ENCODE peak calls at places on chromosomes 6 and 20, in five cellular contexts. E is kidney epithelial cell, H is H1, T is stomach, Y is transverse colon. P is an unnamed sample.

GRCh38 chr20:51916244-51916643 is 113.9 kb upstream of the SALL4 start:
- DNase-seq in E (no peak), T (no peak), Y (no peak), H (no peak), P (no peak)

GRCh38 chr6:75481936-75482593 is 11.5 kb downstream of the FILIP1 start:
- DNase-seq in Y (no peak), H (no peak), E (no peak), T (no peak), P (peak)

GRCh38 chr6:85459224-85459901 is 9.5 kb downstream of the NT5E start:
- DNase-seq in E (no peak), Y (no peak), H (no peak), T (no peak), P (peak)

GRCh38 chr20:48126227-48126740 is 341.0 kb upstream of the SULF2 start:
- DNase-seq in E (no peak), H (no peak), Y (no peak), T (no peak), P (no peak)

GRCh38 chr6:4610256-4610655 is 165.9 kb upstream of the CDYL start:
- DNase-seq in E (peak), Y (peak), T (no peak), H (no peak), P (peak)

GRCh38 chr20:61948586-61949362 is 116.9 kb downstream of the TAF4 start:
- DNase-seq in E (no peak), Y (no peak), T (no peak), H (no peak), P (no peak)

GRCh38 chr20:21505810-21506530 is 7.9 kb downstream of the NKX2-2 start:
- DNase-seq in H (peak), Y (peak), E (no peak), T (peak), P (peak)

GRCh38 chr6:77124604-77125003 is 338.7 kb downstream of the HTR1B start:
- DNase-seq in E (no peak), T (no peak), H (no peak), Y (no peak), P (peak)

GRCh38 chr6:36999467-37000125 is 5.9 kb upstream of the FGD2 start:
- DNase-seq in E (no peak), Y (no peak), T (no peak), H (no peak), P (no peak)

GRCh38 chr6:104955927-104956662 is 812 bp upstream of the LIN28B start:
- DNase-seq in E (no peak), H (peak), Y (no peak), T (no peak), P (no peak)

GRCh38 chr20:45629496-45630100 is at the start of gene WFDC10A:
- DNase-seq in E (peak), Y (peak), T (peak), H (peak), P (peak)

GRCh38 chr6:35362200-35362599 is 19.8 kb downstream of the PPARD start:
- DNase-seq in Y (no peak), E (no peak), T (no peak), H (no peak), P (no peak)

GRCh38 chr6:76381612-76382011 is 309.1 kb upstream of the IMPG1 start:
- DNase-seq in H (no peak), Y (no peak), E (no peak), T (no peak), P (no peak)

GRCh38 chr20:1618479-1618878 is 1.3 kb downstream of the SIRPB1 start:
- DNase-seq in E (no peak), T (no peak), Y (no peak), H (no peak), P (no peak)

GRCh38 chr6:17885079-17885478 is 102.4 kb downstream of the KIF13A start:
- DNase-seq in H (no peak), E (no peak), T (no peak), Y (no peak), P (no peak)

GRCh38 chr6:112231609-112232060 is 22.7 kb downstream of the LAMA4 start:
- DNase-seq in T (no peak), E (no peak), H (no peak), Y (no peak), P (peak)

GRCh38 chr6:14922306-14922705 is 323.6 kb upstream of the JARID2 start:
- DNase-seq in H (no peak), T (no peak), Y (no peak), E (no peak), P (no peak)

GRCh38 chr6:6599468-6599873 is 11.0 kb downstream of the LY86 start:
- DNase-seq in T (no peak), H (no peak), Y (peak), E (no peak), P (no peak)

DNA sequence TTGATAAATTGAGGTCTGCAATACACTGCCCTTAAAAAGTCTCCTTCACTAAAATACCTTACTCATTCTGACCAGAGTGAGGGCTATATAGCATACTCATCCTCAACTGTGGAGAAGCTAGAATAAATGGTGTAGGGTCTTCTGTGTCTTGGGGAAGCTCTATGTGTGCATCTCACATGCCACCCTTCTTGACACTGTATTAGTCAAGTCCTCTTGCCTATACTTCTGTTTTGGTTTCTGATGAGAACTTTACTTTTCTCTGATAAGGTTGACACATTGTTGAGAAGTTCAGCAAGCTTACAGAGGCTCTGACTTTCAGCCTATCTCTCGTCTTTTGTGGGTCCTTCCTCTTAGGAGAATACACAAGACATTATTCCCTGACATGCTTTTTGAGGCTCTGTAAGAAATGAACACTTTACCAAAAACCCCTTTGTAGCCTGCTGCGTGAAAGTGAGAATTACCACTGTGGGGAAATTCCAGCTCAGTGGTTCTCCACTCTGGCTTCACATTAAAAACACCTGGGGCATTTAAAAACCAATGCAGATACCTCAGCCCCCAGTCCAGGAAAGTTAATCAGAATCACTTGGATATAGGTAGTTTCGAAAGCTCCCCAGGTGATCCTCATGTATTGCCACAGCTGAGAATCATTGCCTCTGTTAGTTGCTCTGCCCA is 372.1 kb upstream of the HS3ST5 start:
- DNase-seq in H (no peak), T (no peak), Y (no peak), E (no peak), P (no peak)
- H3K4me3 ChIP-seq in H (no peak), T (no peak), Y (no peak), E (no peak), P (no peak)

GRCh38 chr6:89081129-89081422 is 525 bp downstream of the PNRC1 start:
- DNase-seq in E (no peak), Y (no peak), T (no peak), H (no peak), P (no peak)

GRCh38 chr6:89080281-89081128 is at the start of gene PNRC1:
- DNase-seq in E (peak), Y (peak), H (peak), T (peak), P (peak)

GRCh38 chr6:89079611-89080213 is 839 bp upstream of the PNRC1 start:
- DNase-seq in E (no peak), H (no peak), T (peak), Y (peak), P (peak)

GRCh38 chr6:89082439-89082838 is 1.9 kb downstream of the PNRC1 start:
- DNase-seq in E (no peak), T (no peak), Y (no peak), H (no peak), P (peak)

GRCh38 chr6:89081423-89082322 is 1.1 kb downstream of the PNRC1 start:
- DNase-seq in E (peak), Y (peak), H (peak), T (peak), P (peak)
- TF ChIP-seq CTCF in E (no peak), Y (no peak), H (no peak), T (no peak), P (no peak)

GRCh38 chr20:3679749-3680700 is 1.8 kb downstream of the ADAM33 start:
- DNase-seq in H (no peak), T (peak), E (no peak), Y (peak), P (peak)

GRCh38 chr20:3678893-3679720 is 2.7 kb downstream of the ADAM33 start:
- DNase-seq in T (no peak), Y (no peak), H (no peak), E (no peak), P (peak)

GRCh38 chr20:3680701-3681351 is 984 bp downstream of the ADAM33 start:
- DNase-seq in T (no peak), E (no peak), Y (no peak), H (no peak), P (no peak)

GRCh38 chr20:3681352-3681930 is 369 bp downstream of the ADAM33 start:
- DNase-seq in Y (no peak), H (no peak), E (no peak), T (no peak), P (no peak)

DNA sequence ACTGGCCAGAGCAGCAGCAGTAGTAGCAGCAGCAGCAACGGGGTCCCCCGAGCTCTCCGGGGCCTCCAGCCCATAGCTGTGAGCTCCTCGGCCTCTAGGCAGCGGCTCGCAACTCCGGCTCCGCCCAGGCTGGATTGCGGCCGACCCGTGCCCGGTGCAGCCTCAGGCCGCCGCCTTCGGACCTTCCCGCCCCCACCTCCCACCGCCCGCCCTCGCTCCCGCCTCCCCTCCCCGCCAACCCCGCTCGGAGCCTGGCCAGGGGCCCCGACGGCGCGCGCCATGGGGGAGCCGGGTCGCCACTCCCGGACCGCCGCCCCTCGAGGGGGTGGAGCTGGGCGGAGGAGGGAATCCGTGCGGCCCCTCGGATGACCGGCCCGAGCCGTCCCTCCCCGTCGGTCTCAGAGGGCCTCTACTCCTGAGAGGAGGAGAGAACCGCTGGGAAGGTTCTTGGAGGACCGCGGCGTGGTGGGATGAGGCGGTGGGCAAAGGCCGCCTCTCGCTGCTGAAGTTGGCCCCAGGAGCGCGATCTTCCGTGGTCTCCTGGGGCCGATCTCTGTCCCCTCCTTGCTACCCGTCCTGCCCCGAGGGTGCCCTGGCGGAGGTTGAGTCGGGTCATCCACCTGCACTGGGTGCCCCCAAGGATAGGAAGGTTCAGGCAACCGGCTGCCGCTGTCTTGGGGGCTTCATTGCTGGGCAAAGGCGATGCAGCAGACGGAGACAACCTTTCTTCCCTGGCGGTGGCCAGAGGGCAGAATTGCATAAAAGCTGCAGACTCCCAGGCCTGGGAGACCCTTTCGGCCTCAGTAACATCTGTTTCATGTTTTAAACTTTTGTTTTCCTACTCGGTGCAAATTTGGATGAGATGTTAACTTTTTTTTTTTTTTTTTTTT is at the start of gene ADAM33:
- DNase-seq in E (no peak), H (peak), Y (peak), T (peak), P (peak)
- H3K4me3 ChIP-seq in E (peak), H (peak), Y (peak), T (peak), P (peak)

DNA sequence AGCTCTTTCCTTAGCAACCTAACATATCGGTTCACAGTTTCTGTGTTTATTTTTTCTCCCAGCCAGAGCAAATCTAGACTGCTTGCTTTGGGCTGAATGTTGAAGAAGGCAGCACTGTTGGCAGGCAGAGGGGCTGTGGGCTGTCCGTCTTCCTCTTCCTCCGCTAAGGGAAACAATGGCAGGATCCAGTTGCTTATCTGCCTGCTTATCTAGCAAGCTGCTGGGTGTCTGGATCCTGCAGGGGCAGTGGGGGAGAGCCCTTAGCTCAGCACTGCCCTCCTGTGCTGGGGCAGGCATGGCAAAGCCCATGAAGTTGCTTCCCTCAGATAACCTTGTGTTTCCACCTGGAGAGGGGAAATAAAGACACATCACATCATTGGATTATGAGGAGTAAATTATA is 92.7 kb upstream of the CD93 start:
- DNase-seq in H (no peak), E (no peak), T (no peak), Y (no peak), P (no peak)
- TF ChIP-seq CTCF in H (peak), E (no peak), T (no peak), Y (no peak), P (no peak)

DNA sequence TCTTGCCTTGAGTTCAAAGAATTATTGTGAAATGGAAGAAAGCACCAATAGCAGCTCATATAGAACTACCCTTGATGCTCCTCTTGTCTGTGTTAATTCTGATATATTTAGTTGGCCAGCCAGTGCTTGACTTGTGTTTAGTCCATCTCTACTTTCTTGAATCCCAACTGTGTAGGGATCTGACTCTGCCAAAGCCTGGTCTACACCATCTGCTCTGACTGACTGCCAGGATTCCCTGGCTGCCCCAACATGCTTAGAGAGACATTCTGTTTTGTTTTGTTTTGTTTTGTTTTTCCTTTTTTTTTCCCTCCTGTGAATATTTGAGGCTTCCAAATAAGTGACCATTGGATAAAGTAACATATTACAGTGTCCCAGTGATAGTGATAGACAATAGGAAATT is 953.7 kb upstream of the MANEA start:
- DNase-seq in Y (no peak), T (no peak), H (no peak), E (no peak), P (no peak)
- H3K4me3 ChIP-seq in Y (no peak), T (no peak), H (no peak), E (no peak), P (no peak)

GRCh38 chr20:7272512-7272911 is 505.0 kb downstream of the BMP2 start:
- DNase-seq in Y (no peak), E (no peak), H (no peak), T (no peak), P (no peak)
- TF ChIP-seq CTCF in Y (no peak), E (peak), H (peak), T (no peak), P (peak)

GRCh38 chr6:32152414-32153251 is 894 bp upstream of the PRRT1 start:
- DNase-seq in T (peak), H (no peak), Y (no peak), E (no peak), P (peak)
- H3K4me3 ChIP-seq in T (peak), H (peak), Y (peak), E (peak), P (peak)

P was measured in fibroblast of mammary gland.